ENCODE peak calls at places on chromosomes 11 and 22, in seven cellular contexts. H is GM12891, I is SK-N-SH, V is HepG2, C is K562, J is GM12878, Z is H1. F is an unnamed sample.

GRCh38 chr11:21144556-21144955 is 475.2 kb downstream of the NELL1 start:
- DNase-seq in H (no peak), C (no peak), V (no peak), Z (no peak), I (no peak), J (no peak), F (no peak)

GRCh38 chr11:82927264-82927880 is 25.8 kb downstream of the DDIAS start:
- DNase-seq in C (peak; percentile 62), Z (no peak), I (peak; percentile 54), V (peak; percentile 43), J (no peak), H (peak; percentile 17), F (peak; percentile 11)

GRCh38 chr11:10441652-10442503 is 13.2 kb upstream of the AMPD3 start:
- DNase-seq in Z (no peak), H (peak; percentile 44), V (no peak), J (peak; percentile 82), C (no peak), I (no peak), F (no peak)

GRCh38 chr11:113553905-113554304 is 78.7 kb upstream of the DRD2 start:
- DNase-seq in V (no peak), H (no peak), J (no peak), I (peak; percentile 35), C (peak; percentile 55), Z (no peak), F (no peak)

GRCh38 chr22:42976131-42976530 is 38.8 kb downstream of the PACSIN2 start:
- DNase-seq in V (no peak), I (no peak), Z (no peak), J (no peak), C (no peak), H (no peak), F (no peak)

GRCh38 chr11:129815596-129816461 is at the start of gene TMEM45B:
- DNase-seq in C (no peak), Z (peak; percentile 78), H (no peak), V (no peak), J (no peak), I (peak; percentile 83), F (no peak)

GRCh38 chr22:44584256-44584902 is 86.3 kb upstream of the RTL6 start:
- DNase-seq in C (no peak), Z (no peak), I (no peak), J (no peak), V (no peak), H (no peak), F (no peak)

GRCh38 chr11:73654482-73655021 is 8.2 kb downstream of the PLEKHB1 start:
- DNase-seq in H (no peak), J (no peak), Z (no peak), C (no peak), I (no peak), V (peak; percentile 78), F (no peak)

GRCh38 chr22:20591295-20591645 is 83.9 kb downstream of the MED15 start:
- DNase-seq in H (no peak), C (no peak), J (no peak), V (no peak), Z (peak; percentile 51), I (no peak), F (no peak)

GRCh38 chr22:26322179-26322905 is 106.7 kb upstream of the ASPHD2 start:
- DNase-seq in J (no peak), I (no peak), V (no peak), H (no peak), C (no peak), Z (no peak), F (no peak)

GRCh38 chr11:128528294-128528693 is 59.1 kb downstream of the ETS1 start:
- DNase-seq in I (no peak), V (no peak), J (no peak), C (no peak), Z (no peak), H (no peak), F (no peak)

GRCh38 chr11:71138737-71139425 is 113.5 kb downstream of the SHANK2 start:
- DNase-seq in Z (no peak), I (no peak), V (no peak), H (no peak), J (no peak), C (no peak), F (no peak)

GRCh38 chr11:130580372-130580771 is 131.9 kb downstream of the ADAMTS15 start:
- DNase-seq in Z (no peak), I (no peak), C (no peak), V (no peak), H (no peak), J (no peak), F (no peak)

GRCh38 chr11:130671801-130672700 is 223.6 kb downstream of the ADAMTS15 start:
- DNase-seq in J (no peak), H (no peak), V (no peak), Z (no peak), I (peak; percentile 44), C (no peak), F (no peak)

GRCh38 chr11:66020618-66021357 is 5.5 kb downstream of the CATSPER1 start:
- DNase-seq in C (peak; percentile 66), V (no peak), I (no peak), H (no peak), J (no peak), Z (no peak), F (no peak)

GRCh38 chr22:19356708-19357269 is 65.3 kb upstream of the CLTCL1 start:
- DNase-seq in V (no peak), I (no peak), H (no peak), J (no peak), Z (no peak), C (no peak), F (no peak)

GRCh38 chr22:35846804-35847203 is 129.1 kb downstream of the APOL5 start:
- DNase-seq in V (no peak), J (no peak), I (no peak), Z (no peak), C (no peak), H (no peak), F (no peak)

GRCh38 chr11:103584021-103584420 is 452.4 kb upstream of the DDI1 start:
- DNase-seq in I (no peak), C (no peak), V (no peak), H (no peak), J (no peak), Z (no peak), F (no peak)

GRCh38 chr22:30425327-30425615 is 297 bp upstream of the MTFP1 start:
- DNase-seq in Z (no peak), H (no peak), J (no peak), I (no peak), C (no peak), V (no peak), F (no peak)

GRCh38 chr22:30424471-30425326 is 869 bp upstream of the MTFP1 start:
- DNase-seq in I (no peak), V (no peak), C (peak; percentile 46), J (no peak), H (no peak), Z (peak; percentile 60), F (no peak)

GRCh38 chr22:30426395-30427353 is 1.1 kb downstream of the MTFP1 start:
- DNase-seq in I (peak; percentile 86), V (peak; percentile 70), Z (peak; percentile 91), C (peak; percentile 79), H (peak; percentile 80), J (peak; percentile 64), F (peak; percentile 72)

GRCh38 chr22:30423959-30424380 is 1.6 kb upstream of the MTFP1 start:
- DNase-seq in C (peak; percentile 98), J (peak; percentile 99), H (peak; percentile 91), Z (peak; percentile 94), V (peak; percentile 99), I (peak; percentile 93), F (peak; percentile 94)

DNA sequence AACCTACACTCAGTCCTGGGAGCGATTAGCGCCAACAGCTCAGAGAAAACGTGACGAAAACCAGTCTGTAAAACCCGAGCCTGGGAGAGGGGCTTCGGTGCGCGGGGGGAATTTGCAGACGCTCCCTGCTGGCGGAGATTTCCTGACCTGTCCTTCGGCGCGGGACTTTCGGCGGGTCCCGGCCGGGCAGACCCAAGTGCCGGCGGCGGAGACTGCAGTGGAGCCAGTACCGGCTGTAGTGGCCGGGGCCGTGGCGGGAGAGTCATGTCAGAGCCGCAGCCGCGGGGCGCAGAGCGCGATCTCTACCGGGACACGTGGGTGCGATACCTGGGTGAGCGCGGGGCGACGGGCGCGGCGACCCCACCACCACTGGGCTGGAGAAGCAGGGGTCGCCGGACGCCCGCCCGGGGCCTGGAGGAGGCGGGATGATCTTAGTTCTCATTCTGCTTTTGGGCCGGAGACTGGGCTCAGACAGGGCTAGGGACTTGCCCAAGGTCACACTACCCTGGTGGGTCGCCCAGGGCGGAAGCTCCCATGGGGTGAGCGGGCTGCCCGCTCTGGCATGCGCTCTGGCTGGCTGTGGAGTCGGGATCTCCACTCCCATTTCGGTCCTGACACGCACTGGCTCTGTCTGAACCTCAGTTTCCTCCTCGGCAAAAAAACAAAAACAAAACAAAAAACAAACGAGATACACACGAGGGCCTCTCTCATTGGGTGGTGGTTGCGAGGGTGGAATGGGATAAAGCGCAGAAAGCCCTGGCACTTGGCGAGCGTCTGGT is at the start of gene MTFP1:
- DNase-seq in V (peak; percentile 66), H (peak; percentile 56), I (peak; percentile 89), C (peak; percentile 74), J (no peak), Z (peak; percentile 83), F (peak; percentile 49)
- TF ChIP-seq POLR2AphosphoS5 in V (peak; percentile 61), H (no peak), I (no peak), C (peak; percentile 30), J (no peak), Z (peak; percentile 39), F (no peak)

GRCh38 chr11:133118563-133119303 is 413.6 kb downstream of the OPCML start:
- DNase-seq in V (no peak), I (no peak), C (no peak), H (no peak), Z (no peak), J (no peak), F (no peak)

GRCh38 chr11:133122260-133122659 is 410.0 kb downstream of the OPCML start:
- DNase-seq in V (no peak), Z (no peak), H (no peak), C (no peak), J (no peak), I (no peak), F (no peak)

GRCh38 chr11:133127746-133128145 is 404.6 kb downstream of the OPCML start:
- DNase-seq in V (no peak), I (no peak), H (no peak), C (peak; percentile 29), Z (no peak), J (no peak), F (no peak)

DNA sequence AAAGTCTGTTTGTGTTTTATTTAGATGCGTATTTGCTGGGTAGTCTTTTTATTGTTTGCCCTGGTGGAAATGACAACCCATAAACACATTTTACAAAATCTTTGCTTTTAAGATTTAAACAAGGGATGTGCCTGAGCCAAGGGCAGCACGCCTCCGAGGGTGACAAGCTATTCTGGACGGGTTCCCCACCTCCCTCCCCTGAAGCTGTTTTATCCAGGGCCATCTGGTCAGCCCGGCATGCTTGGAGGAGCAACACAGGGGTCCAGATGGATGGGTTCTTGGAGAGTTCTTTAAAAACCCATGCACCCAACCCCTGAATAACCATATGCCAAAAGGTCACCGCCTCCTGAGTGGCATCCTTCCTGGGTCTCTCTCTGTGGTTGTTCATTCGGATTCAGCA is 408.9 kb downstream of the OPCML start:
- DNase-seq in I (no peak), C (no peak), J (no peak), Z (no peak), V (no peak), H (no peak), F (no peak)
- TF ChIP-seq TAF1 in I (no peak), C (no peak), J (no peak), Z (no peak), V (no peak), H (no peak), F (no peak)

GRCh38 chr11:67053896-67054850 is 2.5 kb upstream of the RHOD start:
- DNase-seq in Z (peak; percentile 85), I (peak; percentile 92), H (peak; percentile 78), V (peak; percentile 49), J (no peak), C (peak; percentile 76), F (peak; percentile 77)
- TF ChIP-seq POLR2AphosphoS5 in Z (no peak), I (no peak), H (no peak), V (no peak), J (no peak), C (no peak), F (no peak)

GRCh38 chr22:46970411-46971123 is 208.1 kb downstream of the TBC1D22A start:
- DNase-seq in H (no peak), Z (no peak), C (no peak), J (no peak), V (no peak), I (peak; percentile 56), F (no peak)
- TF ChIP-seq TAF1 in H (no peak), Z (no peak), C (no peak), J (no peak), V (no peak), I (no peak), F (no peak)

F was measured in GM12892.